ENCODE peak calls at places on chromosomes 12 and 14, in ten cellular contexts. X is effector memory CD4-positive, alpha-beta T cell; T is HCT116; H is thyroid gland; C is thoracic aorta; F is CD4-positive, CD25-positive, alpha-beta regulatory T cell; G is hepatocyte; D is mesendoderm; R is CD4-positive, alpha-beta memory T cell; I is aorta. O is an unnamed sample.

GRCh38 chr12:51891843-51892242 is 3.9 kb downstream of the ANKRD33 start:
- DNase-seq in X (no peak), T (no peak), C (no peak), H (no peak), D (no peak), F (no peak), R (peak; percentile 12), G (no peak), I (no peak), O (no peak)

GRCh38 chr14:61444215-61444768 is 122.9 kb downstream of the PRKCH start:
- DNase-seq in X (peak; percentile 52), F (peak; percentile 71), R (peak; percentile 63), I (no peak), H (no peak), G (no peak), C (no peak), D (no peak), T (no peak), O (no peak)

GRCh38 chr12:47299586-47299985 is 219.8 kb upstream of the AMIGO2 start:
- DNase-seq in G (no peak), X (no peak), F (no peak), D (no peak), T (no peak), I (no peak), R (no peak), C (no peak), H (no peak), O (no peak)

GRCh38 chr12:80412343-80412953 is 31.6 kb upstream of the PTPRQ start:
- DNase-seq in H (no peak), I (no peak), F (no peak), G (peak; percentile 80), D (peak; percentile 58), R (peak; percentile 1), X (no peak), C (no peak), T (peak; percentile 45), O (no peak)

GRCh38 chr12:28622416-28622815 is 432.2 kb downstream of the CCDC91 start:
- DNase-seq in G (no peak), C (no peak), I (no peak), F (no peak), H (no peak), D (peak; percentile 9), T (no peak), X (no peak), R (no peak), O (no peak)

GRCh38 chr12:130137141-130138018 is 24.9 kb upstream of the FZD10 start:
- DNase-seq in T (no peak), C (no peak), D (no peak), H (no peak), R (no peak), G (no peak), F (no peak), I (no peak), X (no peak), O (no peak)

GRCh38 chr12:116065561-116065960 is 211.9 kb downstream of the MED13L start:
- DNase-seq in F (no peak), D (no peak), T (no peak), C (no peak), G (peak; percentile 4), I (no peak), R (no peak), H (no peak), X (no peak), O (no peak)

GRCh38 chr14:81681466-81681865 is 147.8 kb upstream of the SEL1L start:
- DNase-seq in R (no peak), T (no peak), C (no peak), G (no peak), D (no peak), H (no peak), F (no peak), X (no peak), I (no peak), O (no peak)

GRCh38 chr12:52164624-52165023 is 27.2 kb downstream of the KRT80 start:
- DNase-seq in I (no peak), T (peak; percentile 67), X (no peak), D (peak; percentile 84), R (no peak), H (no peak), C (no peak), F (no peak), G (no peak), O (no peak)

GRCh38 chr12:57540998-57541397 is 6.0 kb downstream of the DCTN2 start:
- DNase-seq in C (no peak), H (no peak), X (no peak), D (no peak), I (no peak), T (no peak), R (no peak), F (no peak), G (no peak), O (no peak)

GRCh38 chr14:53501361-53502320 is 348.5 kb upstream of the DDHD1 start:
- DNase-seq in C (no peak), X (no peak), T (no peak), D (no peak), I (no peak), F (no peak), H (no peak), G (peak; percentile 21), R (no peak), O (no peak)

GRCh38 chr12:116384629-116385485 is 107.4 kb upstream of the MED13L start:
- DNase-seq in F (no peak), D (peak; percentile 70), T (no peak), R (no peak), H (no peak), C (no peak), X (no peak), G (no peak), I (peak; percentile 59), O (no peak)

GRCh38 chr14:90943367-90943766 is 117.1 kb downstream of the RPS6KA5 start:
- DNase-seq in H (no peak), D (no peak), X (no peak), R (no peak), G (no peak), F (no peak), C (no peak), I (no peak), T (no peak), O (no peak)

GRCh38 chr12:31781894-31782540 is 53.2 kb upstream of the AMN1 start:
- DNase-seq in H (no peak), T (no peak), I (no peak), X (no peak), G (no peak), R (no peak), F (no peak), D (no peak), C (no peak), O (no peak)

GRCh38 chr14:34252227-34252626 is 209.8 kb downstream of the SPTSSA start:
- DNase-seq in T (no peak), C (no peak), X (no peak), I (no peak), H (no peak), D (no peak), G (no peak), F (no peak), R (no peak), O (no peak)

GRCh38 chr12:114272071-114272470 is 133.9 kb downstream of the TBX5 start:
- DNase-seq in R (no peak), C (no peak), X (no peak), F (no peak), H (no peak), D (no peak), T (no peak), G (no peak), I (no peak), O (no peak)

GRCh38 chr12:114274131-114274530 is 131.8 kb downstream of the TBX5 start:
- DNase-seq in D (no peak), T (no peak), C (no peak), F (no peak), I (no peak), H (no peak), G (no peak), X (no peak), R (no peak), O (no peak)

GRCh38 chr12:114275937-114276785 is 129.8 kb downstream of the TBX5 start:
- DNase-seq in T (no peak), G (no peak), R (no peak), C (no peak), I (no peak), H (no peak), F (no peak), X (no peak), D (no peak), O (no peak)
- H3K4me1 ChIP-seq in T (no peaks in the 10 kb centered on the region), G (peaks cover 3% of the 10 kb centered on the region), R (no peaks in the 10 kb centered on the region), C (peaks cover 24% of the 10 kb centered on the region), I (no peaks in the 10 kb centered on the region), H (no peaks in the 10 kb centered on the region), F (no peaks in the 10 kb centered on the region), X (no peaks in the 10 kb centered on the region), D (peaks cover 2% of the 10 kb centered on the region), O (no peaks in the 10 kb centered on the region)

GRCh38 chr12:105330283-105330937 is at the start of gene C12orf75:
- DNase-seq in F (peak; percentile 79), I (peak; percentile 83), H (peak; percentile 64), D (peak; percentile 82), T (peak; percentile 54), G (peak; percentile 90), C (no peak), X (peak; percentile 72), R (peak; percentile 85), O (peak; percentile 70)
- H3K27ac ChIP-seq in F (peak within 1 kb of the TSS; percentile 79), I (no peak within 1 kb of the TSS), H (no peak within 1 kb of the TSS), D (no peak within 1 kb of the TSS), T (peak within 1 kb of the TSS; percentile 42), G (peak within 1 kb of the TSS; percentile 65), C (peak within 1 kb of the TSS; percentile 62), X (peak within 1 kb of the TSS; percentile 51), R (peak within 1 kb of the TSS; percentile 72), O (no peak within 1 kb of the TSS)

GRCh38 chr12:56160160-56160763 is 2.1 kb downstream of the MYL6 start:
- DNase-seq in G (no peak), F (peak; percentile 67), T (no peak), X (peak; percentile 52), R (peak; percentile 74), H (no peak), I (peak; percentile 49), C (no peak), D (peak; percentile 21), O (no peak)

GRCh38 chr12:56158926-56159461 is 835 bp downstream of the MYL6 start:
- DNase-seq in D (peak; percentile 89), I (peak; percentile 88), C (peak; percentile 69), X (no peak), T (no peak), H (peak; percentile 94), F (peak; percentile 23), G (peak; percentile 78), R (peak; percentile 24), O (peak; percentile 97)

GRCh38 chr12:56157201-56158028 is 744 bp upstream of the MYL6 start:
- DNase-seq in D (peak; percentile 96), C (peak; percentile 45), F (peak; percentile 72), X (peak; percentile 58), T (peak; percentile 70), I (peak; percentile 83), R (peak; percentile 75), G (peak; percentile 87), H (peak; percentile 92), O (peak; percentile 94)

GRCh38 chr12:56159482-56160105 is 1.4 kb downstream of the MYL6 start:
- DNase-seq in X (no peak), I (peak; percentile 35), D (no peak), R (no peak), H (no peak), C (no peak), T (no peak), G (no peak), F (no peak), O (no peak)

GRCh38 chr12:56158029-56158925 is at the start of gene MYL6:
- DNase-seq in T (peak; percentile 97), D (peak; percentile 99), F (peak; percentile 91), I (peak; percentile 97), X (peak; percentile 87), R (peak; percentile 93), G (peak; percentile 100), H (peak; percentile 98), C (peak; percentile 99), O (peak; percentile 99)
- H3K4me1 ChIP-seq in T (peaks cover 14% of the 10 kb centered on the region), D (peaks cover 19% of the 10 kb centered on the region), F (peaks cover 46% of the 10 kb centered on the region), I (no peaks in the 10 kb centered on the region), X (peaks cover 33% of the 10 kb centered on the region), R (peaks cover 40% of the 10 kb centered on the region), G (peaks cover 34% of the 10 kb centered on the region), H (peaks cover 24% of the 10 kb centered on the region), C (peaks cover 47% of the 10 kb centered on the region), O (no peaks in the 10 kb centered on the region)

GRCh38 chr12:122984612-122985358 is 4.3 kb downstream of the ARL6IP4 start:
- DNase-seq in D (no peak), R (no peak), X (no peak), C (no peak), F (no peak), I (peak; percentile 73), G (no peak), T (no peak), H (peak; percentile 45), O (no peak)
- H3K27ac ChIP-seq in D (no peak overlapping the region), R (no peak overlapping the region), X (peak overlapping the region; percentile 18), C (peak overlapping the region; percentile 89), F (no peak overlapping the region), I (no peak overlapping the region), G (peak overlapping the region; percentile 43), T (no peak overlapping the region), H (no peak overlapping the region), O (peak overlapping the region; percentile 94)